ENCODE peak calls at places on chromosomes 3 and 15, in eight cellular contexts. W, H, Y, M, R, P, I and D are unnamed samples.

GRCh38 chr3:200747-201146 is 4.2 kb downstream of the CHL1 start:
- DNase-seq in W (no peak), H (no peak), Y (no peak), M (no peak), R (no peak), P (no peak), I (no peak), D (no peak)

GRCh38 chr3:127458698-127459097 is 131.8 kb downstream of the TPRA1 start:
- DNase-seq in W (peak; percentile 19), H (peak; percentile 92), Y (no peak), M (peak; percentile 9), R (no peak), P (no peak), I (no peak), D (no peak)

GRCh38 chr3:100175637-100176250 is 61.4 kb upstream of the FILIP1L start:
- DNase-seq in W (no peak), H (no peak), Y (no peak), M (no peak), R (no peak), P (no peak), I (no peak), D (no peak)

GRCh38 chr3:129938140-129938930 is 36.2 kb upstream of the TRH start:
- DNase-seq in W (no peak), H (no peak), Y (no peak), M (no peak), R (no peak), P (no peak), I (no peak), D (no peak)

GRCh38 chr15:29196306-29196705 is 73.3 kb downstream of the NSMCE3 start:
- DNase-seq in W (no peak), H (peak; percentile 15), Y (no peak), M (peak; percentile 9), R (no peak), P (no peak), I (no peak), D (no peak)

GRCh38 chr3:103499967-103500366 is 1065.2 kb downstream of the ZPLD1 start:
- DNase-seq in W (no peak), H (no peak), Y (no peak), M (no peak), R (no peak), P (no peak), I (no peak), D (no peak)

GRCh38 chr15:40768492-40769309 is 1.1 kb upstream of the C15orf62 start:
- DNase-seq in W (no peak), H (no peak), Y (no peak), M (no peak), R (no peak), P (no peak), I (no peak), D (no peak)

GRCh38 chr3:9347887-9348286 is 15.0 kb upstream of the THUMPD3 start:
- DNase-seq in W (no peak), H (no peak), Y (no peak), M (peak; percentile 11), R (no peak), P (no peak), I (peak; percentile 83), D (no peak)

GRCh38 chr15:93217343-93217742 is 128.3 kb upstream of the RGMA start:
- DNase-seq in W (no peak), H (no peak), Y (no peak), M (no peak), R (no peak), P (no peak), I (no peak), D (no peak)

GRCh38 chr3:172315401-172316091 is 132.7 kb downstream of the GHSR start:
- DNase-seq in W (no peak), H (no peak), Y (no peak), M (peak; percentile 74), R (no peak), P (peak; percentile 60), I (peak; percentile 30), D (no peak)

GRCh38 chr15:44647036-44647435 is 16.4 kb downstream of the SPG11 start:
- DNase-seq in W (no peak), H (no peak), Y (no peak), M (no peak), R (no peak), P (no peak), I (no peak), D (no peak)

GRCh38 chr15:44145495-44145894 is 49.6 kb downstream of the FRMD5 start:
- DNase-seq in W (no peak), H (no peak), Y (no peak), M (no peak), R (no peak), P (no peak), I (no peak), D (no peak)

GRCh38 chr3:73786346-73786807 is 161.6 kb upstream of the PDZRN3 start:
- DNase-seq in W (no peak), H (no peak), Y (no peak), M (peak; percentile 86), R (no peak), P (no peak), I (peak; percentile 71), D (no peak)

GRCh38 chr3:128584412-128585020 is 66.1 kb downstream of the RPN1 start:
- DNase-seq in W (peak; percentile 46), H (peak; percentile 22), Y (no peak), M (peak; percentile 70), R (peak; percentile 96), P (peak; percentile 96), I (peak; percentile 91), D (peak; percentile 97)

GRCh38 chr15:74406992-74407705 is 26.6 kb downstream of the SEMA7A start:
- DNase-seq in W (no peak), H (peak; percentile 30), Y (no peak), M (peak; percentile 79), R (no peak), P (no peak), I (peak; percentile 98), D (peak; percentile 96)

GRCh38 chr3:197997936-197998335 is 37.9 kb downstream of the LMLN start:
- DNase-seq in W (no peak), H (no peak), Y (no peak), M (no peak), R (no peak), P (no peak), I (no peak), D (no peak)

GRCh38 chr3:195746346-195746745 is 25.6 kb downstream of the MUC20 start:
- DNase-seq in W (no peak), H (no peak), Y (no peak), M (no peak), R (no peak), P (no peak), I (no peak), D (no peak)

GRCh38 chr3:194082596-194083220 is 53.2 kb upstream of the HES1 start:
- DNase-seq in W (no peak), H (peak; percentile 30), Y (no peak), M (peak; percentile 48), R (no peak), P (no peak), I (peak; percentile 76), D (no peak)

GRCh38 chr3:175956964-175957363 is 1097.8 kb downstream of the NAALADL2 start:
- DNase-seq in W (no peak), H (no peak), Y (no peak), M (peak; percentile 35), R (no peak), P (peak; percentile 72), I (no peak), D (peak; percentile 2)

GRCh38 chr3:107265526-107265925 is 111.7 kb upstream of the CCDC54 start:
- DNase-seq in W (no peak), H (no peak), Y (no peak), M (no peak), R (no peak), P (no peak), I (no peak), D (no peak)

GRCh38 chr15:25182098-25182478 is 227.3 kb downstream of the SNRPN start:
- DNase-seq in W (no peak), H (no peak), Y (no peak), M (no peak), R (no peak), P (no peak), I (no peak), D (no peak)